ENCODE peak calls at places on chromosome 12, in seven cellular contexts. X, Z, I, P, A, L and R are unnamed samples.

GRCh38 chr12:90335561-90335960 is 619.4 kb downstream of the CCER1 start:
- DNase-seq in X (no peak), Z (no peak), I (no peak), P (no peak), A (no peak), L (no peak), R (no peak)

GRCh38 chr12:46153267-46153872 is 115.5 kb downstream of the SLC38A1 start:
- DNase-seq in X (no peak), Z (no peak), I (peak; percentile 55), P (peak; percentile 33), A (peak; percentile 10), L (no peak), R (no peak)

GRCh38 chr12:11875414-11875935 is 195.3 kb upstream of the BCL2L14 start:
- DNase-seq in X (no peak), Z (no peak), I (no peak), P (peak; percentile 65), A (no peak), L (no peak), R (no peak)

GRCh38 chr12:75977952-75978671 is 53.5 kb downstream of the PHLDA1 start:
- DNase-seq in X (peak; percentile 54), Z (no peak), I (peak; percentile 53), P (peak; percentile 92), A (peak; percentile 98), L (peak; percentile 85), R (peak; percentile 82)

GRCh38 chr12:95877622-95878021 is 18.9 kb downstream of the SNRPF start:
- DNase-seq in X (no peak), Z (no peak), I (no peak), P (no peak), A (peak; percentile 41), L (no peak), R (no peak)

GRCh38 chr12:21323736-21324135 is 11.0 kb downstream of the SLCO1A2 start:
- DNase-seq in X (no peak), Z (no peak), I (no peak), P (no peak), A (no peak), L (no peak), R (no peak)

GRCh38 chr12:2845280-2845679 is 10.4 kb upstream of the NRIP2 start:
- DNase-seq in X (no peak), Z (no peak), I (no peak), P (peak; percentile 67), A (no peak), L (peak; percentile 85), R (no peak)

GRCh38 chr12:15584366-15585041 is 204.7 kb downstream of the EPS8 start:
- DNase-seq in X (no peak), Z (no peak), I (peak; percentile 71), P (peak; percentile 53), A (peak; percentile 26), L (peak; percentile 3), R (no peak)

GRCh38 chr12:91094036-91094660 is 17.1 kb downstream of the LUM start:
- DNase-seq in X (no peak), Z (no peak), I (no peak), P (no peak), A (no peak), L (no peak), R (no peak)

GRCh38 chr12:64400041-64400440 is 4.2 kb upstream of the XPOT start:
- DNase-seq in X (no peak), Z (no peak), I (no peak), P (peak; percentile 30), A (peak; percentile 86), L (peak; percentile 41), R (no peak)